ENCODE peak calls at places on chromosomes 5 and 9, in ten cellular contexts. G is H7, J is choroid plexus epithelial cell, R is fibroblast of lung, C is stomach, K is epithelial cell of esophagus, Q is fibroblast of mammary gland, I is prostate gland, Z is HepG2, Y is cardiac fibroblast. W is an unnamed sample.

GRCh38 chr9:135885100-135885853 is 22.1 kb downstream of the CAMSAP1 start:
- DNase-seq in G (no peak), J (no peak), R (peak), C (peak), K (peak), Q (peak), I (no peak), Z (no peak), Y (peak), W (no peak)

GRCh38 chr9:89664896-89665329 is 60.1 kb downstream of the GADD45G start:
- DNase-seq in G (no peak), J (no peak), R (no peak), C (peak), K (peak), Q (no peak), I (peak), Z (no peak), Y (no peak), W (peak)

GRCh38 chr5:139710370-139711066 is 62.4 kb downstream of the CXXC5 start:
- DNase-seq in G (peak), J (peak), R (peak), C (peak), K (peak), Q (peak), I (no peak), Z (peak), Y (peak), W (peak)

GRCh38 chr5:2399804-2400203 is 351.7 kb downstream of the IRX2 start:
- DNase-seq in G (no peak), J (no peak), R (no peak), C (no peak), K (no peak), Q (no peak), I (no peak), Z (no peak), Y (no peak), W (no peak)

GRCh38 chr9:114565204-114565603 is 22.4 kb upstream of the ATP6V1G1 start:
- DNase-seq in G (no peak), J (no peak), R (no peak), C (no peak), K (no peak), Q (no peak), I (no peak), Z (no peak), Y (no peak), W (no peak)

GRCh38 chr5:10695055-10695649 is 65.9 kb downstream of the DAP start:
- DNase-seq in G (peak), J (peak), R (peak), C (peak), K (peak), Q (peak), I (peak), Z (peak), Y (peak), W (peak)

GRCh38 chr9:21455320-21455719 is 15.1 kb downstream of the IFNA1 start:
- DNase-seq in G (peak), J (peak), R (peak), C (no peak), K (peak), Q (peak), I (peak), Z (peak), Y (peak), W (no peak)

GRCh38 chr5:143402464-143403356 is 776 bp downstream of the NR3C1 start:
- DNase-seq in G (peak), J (peak), R (peak), C (peak), K (peak), Q (peak), I (peak), Z (peak), Y (peak), W (peak)

GRCh38 chr5:51043740-51044139 is 339.5 kb upstream of the ISL1 start:
- DNase-seq in G (no peak), J (no peak), R (no peak), C (no peak), K (peak), Q (no peak), I (no peak), Z (no peak), Y (no peak), W (no peak)

GRCh38 chr9:6634441-6634840 is 11.1 kb downstream of the GLDC start:
- DNase-seq in G (no peak), J (no peak), R (no peak), C (no peak), K (no peak), Q (peak), I (no peak), Z (no peak), Y (peak), W (no peak)

GRCh38 chr9:38227656-38228055 is 158.6 kb upstream of the SHB start:
- DNase-seq in G (no peak), J (peak), R (peak), C (no peak), K (peak), Q (no peak), I (no peak), Z (no peak), Y (peak), W (no peak)

GRCh38 chr5:171724771-171725609 is 60.6 kb upstream of the SMIM23 start:
- DNase-seq in G (no peak), J (no peak), R (no peak), C (no peak), K (peak), Q (peak), I (no peak), Z (no peak), Y (peak), W (no peak)

GRCh38 chr5:56922922-56923321 is 13.5 kb downstream of the SETD9 start:
- DNase-seq in G (no peak), J (no peak), R (no peak), C (no peak), K (no peak), Q (no peak), I (no peak), Z (no peak), Y (no peak), W (no peak)

GRCh38 chr9:31185831-31186230 is 1198.6 kb upstream of the ACO1 start:
- DNase-seq in G (no peak), J (peak), R (peak), C (no peak), K (peak), Q (peak), I (no peak), Z (no peak), Y (peak), W (no peak)

DNA sequence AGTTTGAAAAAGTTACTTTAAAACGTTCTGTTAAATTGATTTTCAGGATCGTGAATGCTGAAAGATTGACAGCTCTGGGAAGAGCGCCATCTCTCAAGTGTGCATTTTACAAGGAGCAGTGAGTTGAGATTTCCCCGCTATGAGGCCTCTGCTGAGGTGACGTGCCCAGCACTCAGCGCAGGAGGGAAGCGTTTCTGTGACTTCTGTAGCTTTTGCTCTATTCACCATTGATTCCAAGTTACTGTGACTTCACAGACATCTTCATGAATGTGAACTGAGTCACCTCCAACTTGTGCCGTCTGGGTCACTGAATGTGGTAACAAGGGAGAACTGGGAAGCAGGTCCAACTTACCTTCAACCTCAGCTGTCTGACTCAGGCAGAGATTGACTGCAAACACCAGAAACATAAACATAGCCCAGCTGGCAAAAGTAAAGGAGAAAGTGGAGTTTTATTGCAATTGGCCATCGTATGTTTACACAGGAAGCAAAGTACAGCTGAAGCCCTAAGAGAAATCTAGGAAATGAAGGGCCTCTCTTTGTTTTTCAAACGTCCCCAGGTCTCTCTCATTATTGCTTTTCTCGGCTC is 428.8 kb upstream of the CLINT1 start:
- DNase-seq in G (no peak), J (peak), R (peak), C (no peak), K (peak), Q (peak), I (peak), Z (no peak), Y (peak), W (peak)
- H3K4me3 ChIP-seq in G (no peak), J (no peak), R (no peak), C (no peak), K (no peak), Q (no peak), I (no peak), Z (no peak), Y (no peak), W (no peak)

GRCh38 chr9:5631021-5631420 is 2.1 kb downstream of the RIC1 start:
- DNase-seq in G (peak), J (peak), R (no peak), C (no peak), K (no peak), Q (no peak), I (no peak), Z (peak), Y (peak), W (no peak)
- H3K4me3 ChIP-seq in G (no peak), J (peak), R (peak), C (no peak), K (peak), Q (peak), I (no peak), Z (peak), Y (peak), W (no peak)

DNA sequence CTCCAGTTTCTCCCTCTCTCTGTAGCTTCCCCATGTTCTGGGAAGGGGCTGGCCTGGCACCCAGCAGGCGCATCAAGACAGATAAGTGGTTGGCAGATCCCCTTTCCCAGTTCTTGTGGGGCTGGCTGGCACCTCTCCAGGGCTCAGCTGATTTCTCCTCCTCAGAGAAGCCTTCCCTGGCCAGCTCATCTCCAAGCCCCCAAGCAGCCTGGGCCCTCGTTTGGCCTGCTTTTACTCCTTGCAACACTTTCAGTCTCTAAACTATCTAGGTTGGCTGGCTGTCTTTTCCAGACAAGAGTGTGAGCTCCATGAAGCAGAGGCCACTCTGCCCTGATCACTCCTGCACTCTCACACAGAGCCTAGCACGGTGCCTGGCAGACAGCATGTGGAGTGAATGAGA is 13.5 kb downstream of the MACROH2A1 start:
- DNase-seq in G (no peak), J (no peak), R (no peak), C (no peak), K (no peak), Q (no peak), I (no peak), Z (no peak), Y (no peak), W (no peak)
- H3K4me3 ChIP-seq in G (no peak), J (no peak), R (no peak), C (no peak), K (no peak), Q (no peak), I (no peak), Z (no peak), Y (no peak), W (no peak)

GRCh38 chr9:117703538-117703937 is 665 bp upstream of the TLR4 start:
- DNase-seq in G (no peak), J (peak), R (peak), C (no peak), K (no peak), Q (peak), I (no peak), Z (no peak), Y (no peak), W (no peak)
- H3K4me3 ChIP-seq in G (no peak), J (peak), R (peak), C (peak), K (no peak), Q (peak), I (no peak), Z (no peak), Y (peak), W (no peak)

GRCh38 chr5:149407331-149408251 is 28.5 kb upstream of the IL17B start:
- DNase-seq in G (no peak), J (peak), R (no peak), C (no peak), K (no peak), Q (peak), I (no peak), Z (no peak), Y (peak), W (no peak)

GRCh38 chr5:149410071-149410470 is 31.0 kb upstream of the IL17B start:
- DNase-seq in G (no peak), J (no peak), R (no peak), C (no peak), K (no peak), Q (no peak), I (no peak), Z (no peak), Y (no peak), W (no peak)

GRCh38 chr5:149406979-149407306 is 27.9 kb upstream of the IL17B start:
- DNase-seq in G (no peak), J (no peak), R (no peak), C (no peak), K (no peak), Q (no peak), I (no peak), Z (no peak), Y (no peak), W (no peak)

GRCh38 chr5:149409268-149409948 is 30.3 kb upstream of the IL17B start:
- DNase-seq in G (peak), J (no peak), R (no peak), C (no peak), K (no peak), Q (no peak), I (no peak), Z (no peak), Y (peak), W (no peak)

GRCh38 chr5:149408252-149409099 is 29.4 kb upstream of the IL17B start:
- DNase-seq in G (no peak), J (no peak), R (no peak), C (no peak), K (no peak), Q (no peak), I (no peak), Z (no peak), Y (peak), W (no peak)
- H3K4me3 ChIP-seq in G (no peak), J (peak), R (peak), C (peak), K (no peak), Q (peak), I (peak), Z (no peak), Y (peak), W (peak)

GRCh38 chr5:6483880-6484382 is 35.3 kb downstream of the UBE2QL1 start:
- DNase-seq in G (no peak), J (no peak), R (no peak), C (peak), K (no peak), Q (no peak), I (no peak), Z (no peak), Y (no peak), W (no peak)
- H3K4me3 ChIP-seq in G (no peak), J (no peak), R (no peak), C (no peak), K (no peak), Q (no peak), I (no peak), Z (no peak), Y (no peak), W (no peak)

DNA sequence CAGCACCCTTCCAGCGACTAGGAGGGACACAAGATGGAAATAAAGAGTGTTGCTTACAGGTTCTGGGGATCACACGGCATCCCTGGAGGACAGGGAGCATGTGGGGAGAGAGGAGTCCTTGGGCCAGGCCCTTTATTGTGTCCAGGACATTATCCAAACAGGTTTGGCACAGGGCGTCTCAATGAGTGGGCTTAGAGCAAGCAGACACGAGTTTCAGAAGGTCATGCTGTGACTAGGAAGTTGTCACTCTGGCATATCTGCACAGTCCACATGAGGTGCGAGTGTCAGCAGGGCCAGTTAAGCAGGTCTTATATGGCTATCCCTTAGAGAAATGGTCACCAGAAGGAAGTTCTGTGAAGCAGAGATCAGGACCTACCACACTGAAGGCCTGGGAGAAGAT is 174.5 kb upstream of the OTULINL start:
- DNase-seq in G (no peak), J (no peak), R (no peak), C (no peak), K (no peak), Q (peak), I (no peak), Z (no peak), Y (no peak), W (no peak)
- H3K4me3 ChIP-seq in G (no peak), J (no peak), R (no peak), C (no peak), K (no peak), Q (no peak), I (no peak), Z (no peak), Y (no peak), W (no peak)

GRCh38 chr9:129253820-129254381 is 75.8 kb upstream of the IER5L start:
- DNase-seq in G (peak), J (peak), R (no peak), C (no peak), K (no peak), Q (peak), I (no peak), Z (no peak), Y (peak), W (no peak)
- H3K4me3 ChIP-seq in G (no peak), J (peak), R (peak), C (no peak), K (no peak), Q (no peak), I (no peak), Z (no peak), Y (no peak), W (no peak)

DNA sequence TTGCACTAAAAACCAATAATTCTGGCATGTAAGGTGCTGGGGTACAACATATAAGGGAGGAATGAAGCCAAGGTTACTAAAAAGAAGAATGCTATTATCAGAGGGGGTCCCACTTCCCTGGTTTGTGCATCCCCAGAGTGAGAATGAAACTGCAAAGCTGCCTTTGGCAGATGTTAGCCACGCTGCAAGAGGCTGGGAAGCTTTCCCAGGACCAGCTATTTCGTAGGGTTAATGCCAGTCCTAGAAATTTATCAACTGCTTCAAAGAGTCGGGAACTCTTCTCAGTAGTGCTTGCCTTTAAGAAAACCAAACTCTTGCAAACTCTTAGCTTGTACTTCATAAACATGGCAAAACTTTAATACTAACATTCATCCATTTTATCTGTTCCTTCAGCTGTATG is 87.5 kb upstream of the NR5A1 start:
- DNase-seq in G (peak), J (no peak), R (peak), C (no peak), K (no peak), Q (no peak), I (no peak), Z (no peak), Y (no peak), W (no peak)
- H3K4me3 ChIP-seq in G (no peak), J (no peak), R (no peak), C (no peak), K (no peak), Q (no peak), I (no peak), Z (peak), Y (no peak), W (no peak)

GRCh38 chr5:173234129-173234793 is 745 bp downstream of the NKX2-5 start:
- DNase-seq in G (peak), J (no peak), R (no peak), C (no peak), K (no peak), Q (no peak), I (no peak), Z (no peak), Y (no peak), W (no peak)
- H3K4me3 ChIP-seq in G (peak), J (no peak), R (no peak), C (peak), K (no peak), Q (no peak), I (no peak), Z (peak), Y (no peak), W (no peak)